ENCODE peak calls at places on chromosome 13, in five cellular contexts. F, C, V, D and U are unnamed samples.
A peak's percentile ranks its signal among the peaks of the same experiment; 100 is the strongest.

GRCh38 chr13:111120913-111121312 is 5.8 kb downstream of the ARHGEF7 start:
- DNase-seq in D (no peak), V (no peak), C (no peak), F (no peak), U (no peak)

GRCh38 chr13:106105153-106105552 is 430.3 kb downstream of the EFNB2 start:
- DNase-seq in V (peak; percentile 87), F (peak; percentile 11), C (no peak), D (no peak), U (no peak)

GRCh38 chr13:33110713-33111413 is 94.6 kb downstream of the KL start:
- DNase-seq in F (peak; percentile 56), V (no peak), C (no peak), D (no peak), U (no peak)

GRCh38 chr13:76969488-76970365 is 21.4 kb downstream of the ACOD1 start:
- DNase-seq in F (no peak), D (no peak), C (no peak), V (no peak), U (no peak)

GRCh38 chr13:25267715-25268114 is 19.6 kb downstream of the MTMR6 start:
- DNase-seq in F (peak; percentile 26), V (no peak), C (no peak), D (no peak), U (no peak)

GRCh38 chr13:30172593-30173300 is 134.6 kb downstream of the KATNAL1 start:
- DNase-seq in V (no peak), F (no peak), C (no peak), D (no peak), U (no peak)

GRCh38 chr13:65497265-65497664 is 1732.9 kb downstream of the PCDH9 start:
- DNase-seq in F (peak; percentile 68), V (peak; percentile 55), C (no peak), D (no peak), U (peak; percentile 38)

GRCh38 chr13:23470706-23471610 is 37.5 kb upstream of the SACS start:
- DNase-seq in D (no peak), F (no peak), C (no peak), V (no peak), U (no peak)

GRCh38 chr13:23946900-23947299 is 49.6 kb upstream of the C1QTNF9B start:
- DNase-seq in V (no peak), F (no peak), C (no peak), D (no peak), U (no peak)

GRCh38 chr13:109707044-109707794 is 79.2 kb downstream of the IRS2 start:
- DNase-seq in C (no peak), D (no peak), V (no peak), F (no peak), U (no peak)

GRCh38 chr13:110683203-110683883 is 22.6 kb downstream of the CARS2 start:
- DNase-seq in C (no peak), D (no peak), V (no peak), F (peak; percentile 15), U (no peak)

GRCh38 chr13:79432992-79433391 is 26.9 kb upstream of the RBM26 start:
- DNase-seq in C (no peak), D (no peak), V (no peak), F (no peak), U (no peak)

GRCh38 chr13:20439261-20439660 is 86.4 kb downstream of the CRYL1 start:
- DNase-seq in D (no peak), F (no peak), V (no peak), C (no peak), U (no peak)

GRCh38 chr13:105979586-105979985 is 555.9 kb downstream of the EFNB2 start:
- DNase-seq in F (no peak), C (no peak), D (no peak), V (no peak), U (peak; percentile 30)

GRCh38 chr13:97141564-97142005 is 80.5 kb upstream of the MBNL2 start:
- DNase-seq in F (peak; percentile 94), D (no peak), C (peak; percentile 23), V (peak; percentile 95), U (peak; percentile 89)

GRCh38 chr13:56561327-56561726 is 579.4 kb upstream of the PRR20A start:
- DNase-seq in F (no peak), D (no peak), V (no peak), C (no peak), U (no peak)

GRCh38 chr13:110334256-110334655 is 27.2 kb downstream of the COL4A2 start:
- DNase-seq in D (peak; percentile 33), F (peak; percentile 76), C (no peak), V (no peak), U (peak; percentile 60)

GRCh38 chr13:109345433-109345941 is 440.9 kb downstream of the IRS2 start:
- DNase-seq in D (no peak), V (no peak), C (no peak), F (peak; percentile 77), U (peak; percentile 65)

GRCh38 chr13:72504026-72504925 is 223.2 kb downstream of the MZT1 start:
- DNase-seq in V (no peak), C (no peak), F (no peak), D (no peak), U (peak; percentile 64)

GRCh38 chr13:113802761-113803160 is 43.7 kb downstream of the TMEM255B start:
- DNase-seq in V (no peak), D (peak; percentile 62), C (no peak), F (no peak), U (no peak)

GRCh38 chr13:54373211-54373610 is 1344.6 kb downstream of the OLFM4 start:
- DNase-seq in C (no peak), V (no peak), D (no peak), F (no peak), U (no peak)

GRCh38 chr13:21528616-21529015 is 69.5 kb upstream of the ZDHHC20 start:
- DNase-seq in C (no peak), D (no peak), F (peak; percentile 63), V (no peak), U (peak; percentile 42)

GRCh38 chr13:98541211-98541610 is 35.7 kb downstream of the STK24 start:
- DNase-seq in F (no peak), C (no peak), V (no peak), D (no peak), U (no peak)

GRCh38 chr13:98539655-98540054 is 37.3 kb downstream of the STK24 start:
- DNase-seq in V (no peak), D (no peak), F (no peak), C (no peak), U (no peak)

GRCh38 chr13:98542568-98543379 is 34.1 kb downstream of the STK24 start:
- DNase-seq in C (no peak), V (no peak), F (no peak), D (peak; percentile 49), U (no peak)

GRCh38 chr13:98541701-98542203 is 35.2 kb downstream of the STK24 start:
- DNase-seq in D (no peak), F (no peak), V (no peak), C (no peak), U (no peak)

DNA sequence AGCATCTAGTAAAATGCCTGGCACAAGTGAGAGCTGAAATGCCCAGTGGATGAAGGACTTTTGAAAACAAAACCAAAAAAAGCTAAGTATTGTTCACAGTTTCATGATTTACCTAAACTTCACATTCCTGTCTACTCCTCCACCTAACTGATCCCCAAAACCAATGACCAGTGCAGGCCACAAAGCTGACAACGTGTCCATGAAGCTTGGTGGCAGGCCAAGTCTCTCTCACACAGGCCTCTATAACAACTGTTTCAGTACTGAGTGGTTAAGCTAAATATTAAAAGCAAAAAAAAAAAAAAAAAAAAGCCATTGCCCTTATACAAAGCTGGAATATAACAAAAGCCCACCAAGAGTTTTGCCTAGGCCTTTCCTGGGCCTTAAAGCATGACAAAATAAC is 36.4 kb downstream of the STK24 start:
- DNase-seq in F (no peak), V (no peak), C (no peak), D (no peak), U (no peak)
- H3K27ac ChIP-seq in F (no peak overlapping the region), V (peak overlapping the region; percentile 0), C (no peak overlapping the region), D (no peak overlapping the region), U (no peak overlapping the region)

GRCh38 chr13:18978447-18978846 is 203.2 kb downstream of the TUBA3C start:
- DNase-seq in F (no peak), D (no peak), V (no peak), C (no peak), U (no peak)
- H3K36me3 ChIP-seq in F (no peaks in the 10 kb centered on the region), D (no peaks in the 10 kb centered on the region), V (no peaks in the 10 kb centered on the region), C (no peaks in the 10 kb centered on the region), U (no peaks in the 10 kb centered on the region)

GRCh38 chr13:112783946-112784500 is 94.2 kb downstream of the ATP11A start:
- DNase-seq in F (no peak), V (no peak), C (no peak), D (peak; percentile 87), U (no peak)
- TF ChIP-seq CTCF in F (no peak), V (no peak), C (no peak), D (no peak), U (no peak)

GRCh38 chr13:95607363-95607762 is 37.1 kb downstream of the DZIP1 start:
- DNase-seq in C (no peak), V (peak; percentile 83), F (peak; percentile 64), D (no peak), U (peak; percentile 47)

GRCh38 chr13:95603887-95604533 is 40.5 kb downstream of the DZIP1 start:
- DNase-seq in C (no peak), V (peak; percentile 87), F (no peak), D (peak; percentile 70), U (peak; percentile 54)

GRCh38 chr13:95605426-95606125 is 38.9 kb downstream of the DZIP1 start:
- DNase-seq in V (no peak), D (no peak), C (no peak), F (no peak), U (no peak)

GRCh38 chr13:95601906-95602305 is 42.6 kb downstream of the DZIP1 start:
- DNase-seq in D (no peak), V (no peak), C (no peak), F (no peak), U (no peak)

GRCh38 chr13:95604534-95604915 is 40.0 kb downstream of the DZIP1 start:
- DNase-seq in C (no peak), V (no peak), D (no peak), F (peak; percentile 18), U (peak; percentile 10)
- H3K27ac ChIP-seq in C (no peak overlapping the region), V (peak overlapping the region; percentile 51), D (no peak overlapping the region), F (no peak overlapping the region), U (peak overlapping the region; percentile 85)

DNA sequence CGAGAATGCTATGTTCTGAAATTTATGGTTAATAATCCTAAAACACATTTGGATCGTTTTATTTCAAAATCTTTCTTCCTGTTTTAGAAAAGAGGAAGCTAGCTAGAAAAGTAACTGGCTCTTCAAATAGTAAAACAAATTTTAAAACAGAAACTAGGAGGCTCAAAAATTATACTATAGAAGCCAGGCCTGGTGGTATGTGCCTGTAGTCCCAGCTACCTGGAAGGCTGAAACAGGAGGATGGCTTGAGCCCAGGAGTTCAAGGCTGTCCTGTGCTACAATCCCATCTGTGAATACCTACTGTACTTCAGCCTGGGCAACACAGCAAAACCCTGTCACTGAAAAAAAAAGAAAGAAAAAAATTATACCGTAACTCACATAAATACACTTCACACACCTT is 57.9 kb downstream of the ELF1 start:
- DNase-seq in C (no peak), F (no peak), D (no peak), V (no peak), U (no peak)
- H3K36me3 ChIP-seq in C (peaks cover 10% of the 10 kb centered on the region), F (peaks cover 10% of the 10 kb centered on the region), D (peaks cover 17% of the 10 kb centered on the region), V (no peaks in the 10 kb centered on the region), U (peaks cover 12% of the 10 kb centered on the region)

GRCh38 chr13:46071590-46072249 is 19.2 kb upstream of the ZC3H13 start:
- DNase-seq in D (no peak), F (no peak), C (peak; percentile 70), V (no peak), U (no peak)
- TF ChIP-seq CTCF in D (no peak), F (no peak), C (peak; percentile 53), V (no peak), U (no peak)